ENCODE peak calls at places on chromosome 2, in four cellular contexts. One of them, this sample, is unnamed.

GRCh38 chr2:109332880-109333279 is 203.9 kb downstream of the SH3RF3 start:
- DNase-seq in A549: no peak
- DNase-seq in RPMI8226: no peak
- DNase-seq in Panc1: no peak
- DNase-seq in this sample: no peak

GRCh38 chr2:239779592-239779983 is 245.6 kb downstream of the NDUFA10 start:
- DNase-seq in A549: no peak
- DNase-seq in RPMI8226: no peak
- DNase-seq in Panc1: no peak
- DNase-seq in this sample: no peak

GRCh38 chr2:141611143-141611571 is 519.7 kb downstream of the LRP1B start:
- DNase-seq in A549: no peak
- DNase-seq in RPMI8226: no peak
- DNase-seq in Panc1: no peak
- DNase-seq in this sample: no peak

GRCh38 chr2:201798252-201798918 is 8.0 kb upstream of the CDK15 start:
- DNase-seq in Panc1: peak; percentile 83
- DNase-seq in RPMI8226: no peak
- DNase-seq in A549: no peak
- DNase-seq in this sample: no peak

GRCh38 chr2:85413592-85414421 is 3.6 kb upstream of the CAPG start:
- DNase-seq in Panc1: no peak
- DNase-seq in RPMI8226: no peak
- DNase-seq in A549: no peak
- DNase-seq in this sample: no peak

GRCh38 chr2:240702640-240703011 is 11.0 kb downstream of the AQP12A start:
- DNase-seq in A549: no peak
- DNase-seq in Panc1: no peak
- DNase-seq in RPMI8226: no peak
- DNase-seq in this sample: no peak

GRCh38 chr2:86393521-86394490 is 47.4 kb upstream of the KDM3A start:
- DNase-seq in A549: no peak
- DNase-seq in RPMI8226: no peak
- DNase-seq in Panc1: no peak
- DNase-seq in this sample: no peak

GRCh38 chr2:21043744-21044532 is at the start of gene APOB:
- DNase-seq in RPMI8226: no peak
- DNase-seq in A549: no peak
- DNase-seq in Panc1: no peak
- DNase-seq in this sample: no peak

GRCh38 chr2:85703329-85703728 is 9.2 kb downstream of the GNLY start:
- DNase-seq in A549: no peak
- DNase-seq in Panc1: no peak
- DNase-seq in RPMI8226: no peak
- DNase-seq in this sample: no peak

GRCh38 chr2:18885457-18885856 is 296.1 kb upstream of the NT5C1B start:
- DNase-seq in Panc1: no peak
- DNase-seq in A549: no peak
- DNase-seq in RPMI8226: no peak
- DNase-seq in this sample: no peak

GRCh38 chr2:86416126-86416525 is 25.0 kb upstream of the KDM3A start:
- DNase-seq in A549: no peak
- DNase-seq in Panc1: no peak
- DNase-seq in RPMI8226: no peak
- DNase-seq in this sample: no peak

GRCh38 chr2:174180165-174180724 is 68.1 kb downstream of the OLA1 start:
- DNase-seq in RPMI8226: no peak
- DNase-seq in Panc1: no peak
- DNase-seq in A549: no peak
- DNase-seq in this sample: no peak

GRCh38 chr2:44937688-44938240 is 3.7 kb upstream of the SIX3 start:
- DNase-seq in Panc1: no peak
- DNase-seq in RPMI8226: peak; percentile 36
- DNase-seq in A549: peak; percentile 81
- DNase-seq in this sample: no peak

GRCh38 chr2:119522561-119523110 is 1.6 kb downstream of the SCTR start:
- DNase-seq in Panc1: no peak
- DNase-seq in RPMI8226: no peak
- DNase-seq in A549: no peak
- DNase-seq in this sample: no peak

GRCh38 chr2:105576440-105577241 is 168.1 kb upstream of the NCK2 start:
- DNase-seq in A549: peak; percentile 36
- DNase-seq in Panc1: peak; percentile 32
- DNase-seq in RPMI8226: peak; percentile 65
- DNase-seq in this sample: peak; percentile 18

This sample was measured in smooth muscle cell of the brain vasculature.